ENCODE peak calls at places on chromosomes 2 and 18, in five cellular contexts. One of them, this sample, is unnamed.

GRCh38 chr2:28428486-28428885 is 35.8 kb downstream of the FOSL2 start:
- DNase-seq in activated T-cell treated with anti-CD3 and anti-CD28 coated beads for 1 hour: no peak
- DNase-seq in mucosa of descending colon: no peak
- DNase-seq in Calu3: no peak
- DNase-seq in AG04450: no peak
- DNase-seq in this sample: no peak

GRCh38 chr2:128531856-128532255 is 213.2 kb upstream of the HS6ST1 start:
- DNase-seq in activated T-cell treated with anti-CD3 and anti-CD28 coated beads for 1 hour: no peak
- DNase-seq in mucosa of descending colon: no peak
- DNase-seq in Calu3: no peak
- DNase-seq in AG04450: no peak
- DNase-seq in this sample: no peak

GRCh38 chr2:222203031-222203430 is 95.8 kb downstream of the PAX3 start:
- DNase-seq in activated T-cell treated with anti-CD3 and anti-CD28 coated beads for 1 hour: no peak
- DNase-seq in mucosa of descending colon: no peak
- DNase-seq in Calu3: no peak
- DNase-seq in AG04450: no peak
- DNase-seq in this sample: no peak

GRCh38 chr2:185625604-185626003 is 113.0 kb upstream of the FSIP2 start:
- DNase-seq in activated T-cell treated with anti-CD3 and anti-CD28 coated beads for 1 hour: no peak
- DNase-seq in mucosa of descending colon: no peak
- DNase-seq in Calu3: no peak
- DNase-seq in AG04450: no peak
- DNase-seq in this sample: no peak

GRCh38 chr2:168166902-168167510 is 80.4 kb downstream of the STK39 start:
- DNase-seq in activated T-cell treated with anti-CD3 and anti-CD28 coated beads for 1 hour: no peak
- DNase-seq in mucosa of descending colon: no peak
- DNase-seq in Calu3: peak; percentile 21
- DNase-seq in AG04450: no peak
- DNase-seq in this sample: peak; percentile 10

GRCh38 chr2:61471905-61472805 is 1.3 kb upstream of the USP34 start:
- DNase-seq in activated T-cell treated with anti-CD3 and anti-CD28 coated beads for 1 hour: peak; percentile 3
- DNase-seq in mucosa of descending colon: no peak
- DNase-seq in Calu3: no peak
- DNase-seq in AG04450: no peak
- DNase-seq in this sample: peak; percentile 39

GRCh38 chr2:200795044-200795443 is 16.7 kb upstream of the BZW1 start:
- DNase-seq in activated T-cell treated with anti-CD3 and anti-CD28 coated beads for 1 hour: no peak
- DNase-seq in mucosa of descending colon: no peak
- DNase-seq in Calu3: no peak
- DNase-seq in AG04450: no peak
- DNase-seq in this sample: no peak

GRCh38 chr2:88199912-88200682 is 30.0 kb downstream of the THNSL2 start:
- DNase-seq in activated T-cell treated with anti-CD3 and anti-CD28 coated beads for 1 hour: no peak
- DNase-seq in mucosa of descending colon: no peak
- DNase-seq in Calu3: peak; percentile 41
- DNase-seq in AG04450: no peak
- DNase-seq in this sample: no peak

GRCh38 chr18:75544496-75544895 is 117.0 kb upstream of the SMIM21 start:
- DNase-seq in activated T-cell treated with anti-CD3 and anti-CD28 coated beads for 1 hour: no peak
- DNase-seq in mucosa of descending colon: no peak
- DNase-seq in Calu3: no peak
- DNase-seq in AG04450: no peak
- DNase-seq in this sample: no peak

This sample was measured in A549.